ENCODE peak calls at places on chromosome 5, in five cellular contexts. One of them, this sample, is unnamed.

GRCh38 chr5:97163360-97163764 is 19.7 kb downstream of the RIOK2 start:
- DNase-seq in activated CD8-positive, alpha-beta memory T cell treated with anti-CD3 and anti-CD28 coated beads for 24 hours: no peak
- DNase-seq in GM03348: peak; percentile 9
- DNase-seq in NCI-H774: no peak
- DNase-seq in GM12892: no peak
- DNase-seq in this sample: no peak

GRCh38 chr5:127723571-127723970 is 20.4 kb downstream of the CCDC192 start:
- DNase-seq in activated CD8-positive, alpha-beta memory T cell treated with anti-CD3 and anti-CD28 coated beads for 24 hours: no peak
- DNase-seq in GM03348: peak; percentile 29
- DNase-seq in NCI-H774: no peak
- DNase-seq in GM12892: no peak
- DNase-seq in this sample: no peak

GRCh38 chr5:9057406-9058000 is 488.4 kb downstream of the SEMA5A start:
- DNase-seq in activated CD8-positive, alpha-beta memory T cell treated with anti-CD3 and anti-CD28 coated beads for 24 hours: no peak
- DNase-seq in GM03348: no peak
- DNase-seq in NCI-H774: no peak
- DNase-seq in GM12892: no peak
- DNase-seq in this sample: no peak

GRCh38 chr5:126628102-126628501 is 27.4 kb downstream of the PHAX start:
- DNase-seq in activated CD8-positive, alpha-beta memory T cell treated with anti-CD3 and anti-CD28 coated beads for 24 hours: no peak
- DNase-seq in GM03348: no peak
- DNase-seq in NCI-H774: no peak
- DNase-seq in GM12892: no peak
- DNase-seq in this sample: no peak

GRCh38 chr5:102893942-102894341 is 138.8 kb downstream of the PAM start:
- DNase-seq in activated CD8-positive, alpha-beta memory T cell treated with anti-CD3 and anti-CD28 coated beads for 24 hours: no peak
- DNase-seq in GM03348: no peak
- DNase-seq in NCI-H774: no peak
- DNase-seq in GM12892: no peak
- DNase-seq in this sample: no peak

GRCh38 chr5:37988454-37989046 is 148.7 kb upstream of the GDNF start:
- DNase-seq in activated CD8-positive, alpha-beta memory T cell treated with anti-CD3 and anti-CD28 coated beads for 24 hours: no peak
- DNase-seq in GM03348: no peak
- DNase-seq in NCI-H774: no peak
- DNase-seq in GM12892: no peak
- DNase-seq in this sample: no peak

GRCh38 chr5:141695627-141696180 is 13.7 kb upstream of the ARAP3 start:
- DNase-seq in activated CD8-positive, alpha-beta memory T cell treated with anti-CD3 and anti-CD28 coated beads for 24 hours: no peak
- DNase-seq in GM03348: peak; percentile 42
- DNase-seq in NCI-H774: peak; percentile 51
- DNase-seq in GM12892: no peak
- DNase-seq in this sample: no peak

GRCh38 chr5:150001660-150002493 is 1.3 kb downstream of the HMGXB3 start:
- DNase-seq in activated CD8-positive, alpha-beta memory T cell treated with anti-CD3 and anti-CD28 coated beads for 24 hours: peak; percentile 72
- DNase-seq in GM03348: peak; percentile 82
- DNase-seq in NCI-H774: peak; percentile 17
- DNase-seq in GM12892: peak; percentile 46
- DNase-seq in this sample: peak; percentile 67

GRCh38 chr5:125065114-125065513 is 318.7 kb upstream of the ZNF608 start:
- DNase-seq in activated CD8-positive, alpha-beta memory T cell treated with anti-CD3 and anti-CD28 coated beads for 24 hours: no peak
- DNase-seq in GM03348: no peak
- DNase-seq in NCI-H774: peak; percentile 46
- DNase-seq in GM12892: no peak
- DNase-seq in this sample: no peak

GRCh38 chr5:79237735-79238560 is 2.0 kb downstream of the JMY start:
- DNase-seq in activated CD8-positive, alpha-beta memory T cell treated with anti-CD3 and anti-CD28 coated beads for 24 hours: no peak
- DNase-seq in GM03348: no peak
- DNase-seq in NCI-H774: no peak
- DNase-seq in GM12892: no peak
- DNase-seq in this sample: no peak

GRCh38 chr5:76180817-76181805 is 97.9 kb downstream of the SV2C start:
- DNase-seq in activated CD8-positive, alpha-beta memory T cell treated with anti-CD3 and anti-CD28 coated beads for 24 hours: no peak
- DNase-seq in GM03348: no peak
- DNase-seq in NCI-H774: no peak
- DNase-seq in GM12892: no peak
- DNase-seq in this sample: no peak

GRCh38 chr5:147567917-147568598 is 58.2 kb upstream of the DPYSL3 start:
- DNase-seq in activated CD8-positive, alpha-beta memory T cell treated with anti-CD3 and anti-CD28 coated beads for 24 hours: no peak
- DNase-seq in GM03348: peak; percentile 54
- DNase-seq in NCI-H774: no peak
- DNase-seq in GM12892: no peak
- DNase-seq in this sample: peak; percentile 32

This sample was measured in Caco-2.